ENCODE peak calls at places on chromosome 18, in four cellular contexts. W, S, L and C are unnamed samples.

GRCh38 chr18:1353025-1353424 is 448.4 kb downstream of the ADCYAP1 start:
- DNase-seq in L (no peak), S (no peak), W (no peak), C (no peak)

GRCh38 chr18:57242285-57242684 is 95.4 kb downstream of the BOD1L2 start:
- DNase-seq in S (no peak), W (no peak), L (no peak), C (no peak)

GRCh38 chr18:8704361-8705279 is 736 bp upstream of the MTCL1 start:
- DNase-seq in S (peak), W (peak), L (peak), C (peak)

GRCh38 chr18:48636436-48636835 is 97.6 kb downstream of the CTIF start:
- DNase-seq in W (no peak), L (no peak), S (no peak), C (no peak)

GRCh38 chr18:33720133-33720532 is 142.1 kb downstream of the ASXL3 start:
- DNase-seq in S (no peak), W (peak), L (no peak), C (no peak)

GRCh38 chr18:68418881-68419280 is 296.0 kb downstream of the TMX3 start:
- DNase-seq in S (no peak), L (no peak), W (peak), C (no peak)

GRCh38 chr18:60235164-60235563 is 137.4 kb downstream of the MC4R start:
- DNase-seq in L (no peak), W (no peak), S (no peak), C (no peak)

GRCh38 chr18:35822431-35822830 is 150.0 kb upstream of the RMP24 start:
- DNase-seq in S (no peak), W (no peak), L (no peak), C (no peak)

GRCh38 chr18:56804395-56804794 is 153.2 kb downstream of the WDR7 start:
- DNase-seq in L (no peak), W (no peak), S (no peak), C (no peak)

GRCh38 chr18:67367540-67367939 is 149.0 kb downstream of the DSEL start:
- DNase-seq in W (peak), S (no peak), L (no peak), C (no peak)

GRCh38 chr18:59547691-59548182 is 149.5 kb downstream of the CCBE1 start:
- DNase-seq in S (no peak), L (no peak), W (peak), C (no peak)

GRCh38 chr18:55354795-55355194 is 233.2 kb downstream of the TCF4 start:
- DNase-seq in W (peak), L (no peak), S (no peak), C (no peak)

GRCh38 chr18:74869904-74870863 is 272.5 kb downstream of the ZNF407 start:
- DNase-seq in W (peak), L (no peak), S (no peak), C (no peak)

GRCh38 chr18:33677891-33678290 is 99.9 kb downstream of the ASXL3 start:
- DNase-seq in S (no peak), L (no peak), W (no peak), C (no peak)

GRCh38 chr18:80175451-80176235 is 66.6 kb downstream of the ADNP2 start:
- DNase-seq in W (no peak), S (no peak), L (peak), C (peak)

GRCh38 chr18:12335503-12335902 is 27.5 kb downstream of the TUBB6 start:
- DNase-seq in W (no peak), S (no peak), L (no peak), C (no peak)

GRCh38 chr18:35045121-35045520 is 3.9 kb downstream of the MAPRE2 start:
- DNase-seq in L (no peak), W (peak), S (no peak), C (no peak)

GRCh38 chr18:74836296-74837139 is 238.8 kb downstream of the ZNF407 start:
- DNase-seq in W (peak), S (no peak), L (no peak), C (no peak)

GRCh38 chr18:75293591-75293990 is 83.0 kb downstream of the TSHZ1 start:
- DNase-seq in L (no peak), W (peak), S (no peak), C (no peak)

GRCh38 chr18:39198376-39198775 is 1632.8 kb upstream of the CELF4 start:
- DNase-seq in W (peak), L (no peak), S (no peak), C (no peak)

GRCh38 chr18:79924814-79925655 is 26.4 kb downstream of the SLC66A2 start:
- DNase-seq in W (no peak), S (no peak), L (no peak), C (no peak)

GRCh38 chr18:5943514-5943913 is 48.2 kb upstream of the TMEM200C start:
- DNase-seq in W (peak), S (no peak), L (no peak), C (no peak)

GRCh38 chr18:9191658-9192256 is 55.2 kb downstream of the ANKRD12 start:
- DNase-seq in W (no peak), S (no peak), L (no peak), C (no peak)

GRCh38 chr18:59505311-59505710 is 146.2 kb upstream of the LMAN1 start:
- DNase-seq in S (no peak), W (peak), L (no peak), C (no peak)

GRCh38 chr18:13338318-13338717 is 119.8 kb downstream of the LDLRAD4 start:
- DNase-seq in S (no peak), L (no peak), W (no peak), C (no peak)

GRCh38 chr18:4007846-4008245 is 447.3 kb downstream of the DLGAP1 start:
- DNase-seq in S (no peak), L (no peak), W (no peak), C (no peak)

GRCh38 chr18:27839141-27839540 is 337.8 kb downstream of the CDH2 start:
- DNase-seq in L (no peak), W (peak), S (no peak), C (no peak)

GRCh38 chr18:58495634-58496033 is 133.3 kb downstream of the ALPK2 start:
- DNase-seq in S (no peak), L (no peak), W (no peak), C (no peak)

GRCh38 chr18:47587587-47587986 is 336.1 kb upstream of the SKOR2 start:
- DNase-seq in S (no peak), W (no peak), L (no peak), C (no peak)

GRCh38 chr18:25350561-25351201 is 1.3 kb downstream of the ZNF521 start:
- DNase-seq in S (peak), L (no peak), W (peak), C (no peak)

GRCh38 chr18:58288922-58289797 is 245.1 kb downstream of the NEDD4L start:
- DNase-seq in W (peak), S (no peak), L (no peak), C (no peak)

GRCh38 chr18:55097406-55098170 is 138.3 kb upstream of the CCDC68 start:
- DNase-seq in W (no peak), S (no peak), L (no peak), C (no peak)